ENCODE peak calls at places on chromosomes 12 and 14, in ten cellular contexts. One of them, this sample, is unnamed.

GRCh38 chr12:78316150-78316549 is 485.5 kb downstream of the NAV3 start:
- DNase-seq in coronary artery: no peak
- DNase-seq in HEK293T: no peak
- DNase-seq in CD8-positive, alpha-beta memory T cell: no peak
- DNase-seq in left kidney: peak
- DNase-seq in DMS 273 treated with DMSO at 0.1 percent for 48 hours: no peak
- DNase-seq in activated T-cell treated with anti-CD3 and anti-CD28 coated beads, Interleukin-2, amount 50 U/mL, for 4 hours: no peak
- DNase-seq in tibial artery: no peak
- DNase-seq in T1000: no peak
- DNase-seq in NCI-H345: no peak
- DNase-seq in this sample: peak

GRCh38 chr12:100738086-100738485 is 56.5 kb upstream of the ANO4 start:
- DNase-seq in coronary artery: no peak
- DNase-seq in HEK293T: no peak
- DNase-seq in CD8-positive, alpha-beta memory T cell: no peak
- DNase-seq in left kidney: no peak
- DNase-seq in DMS 273 treated with DMSO at 0.1 percent for 48 hours: no peak
- DNase-seq in activated T-cell treated with anti-CD3 and anti-CD28 coated beads, Interleukin-2, amount 50 U/mL, for 4 hours: no peak
- DNase-seq in tibial artery: no peak
- DNase-seq in T1000: no peak
- DNase-seq in NCI-H345: no peak
- DNase-seq in this sample: no peak

GRCh38 chr14:30143617-30144016 is 216.0 kb upstream of the PRKD1 start:
- DNase-seq in coronary artery: no peak
- DNase-seq in HEK293T: no peak
- DNase-seq in CD8-positive, alpha-beta memory T cell: no peak
- DNase-seq in left kidney: peak
- DNase-seq in DMS 273 treated with DMSO at 0.1 percent for 48 hours: no peak
- DNase-seq in activated T-cell treated with anti-CD3 and anti-CD28 coated beads, Interleukin-2, amount 50 U/mL, for 4 hours: no peak
- DNase-seq in tibial artery: no peak
- DNase-seq in T1000: no peak
- DNase-seq in NCI-H345: no peak
- DNase-seq in this sample: no peak

GRCh38 chr12:34186492-34186891 is 164.2 kb downstream of the ALG10 start:
- DNase-seq in coronary artery: no peak
- DNase-seq in HEK293T: no peak
- DNase-seq in CD8-positive, alpha-beta memory T cell: no peak
- DNase-seq in left kidney: no peak
- DNase-seq in DMS 273 treated with DMSO at 0.1 percent for 48 hours: no peak
- DNase-seq in activated T-cell treated with anti-CD3 and anti-CD28 coated beads, Interleukin-2, amount 50 U/mL, for 4 hours: no peak
- DNase-seq in tibial artery: no peak
- DNase-seq in T1000: no peak
- DNase-seq in NCI-H345: no peak
- DNase-seq in this sample: no peak

GRCh38 chr12:119102714-119103113 is 76.0 kb upstream of the HSPB8 start:
- DNase-seq in coronary artery: no peak
- DNase-seq in HEK293T: no peak
- DNase-seq in CD8-positive, alpha-beta memory T cell: no peak
- DNase-seq in left kidney: no peak
- DNase-seq in DMS 273 treated with DMSO at 0.1 percent for 48 hours: no peak
- DNase-seq in activated T-cell treated with anti-CD3 and anti-CD28 coated beads, Interleukin-2, amount 50 U/mL, for 4 hours: no peak
- DNase-seq in tibial artery: no peak
- DNase-seq in T1000: no peak
- DNase-seq in NCI-H345: no peak
- DNase-seq in this sample: no peak

GRCh38 chr14:68661226-68662225 is 131.3 kb downstream of the ZFP36L1 start:
- DNase-seq in coronary artery: peak
- DNase-seq in HEK293T: no peak
- DNase-seq in CD8-positive, alpha-beta memory T cell: no peak
- DNase-seq in left kidney: peak
- DNase-seq in DMS 273 treated with DMSO at 0.1 percent for 48 hours: no peak
- DNase-seq in activated T-cell treated with anti-CD3 and anti-CD28 coated beads, Interleukin-2, amount 50 U/mL, for 4 hours: no peak
- DNase-seq in tibial artery: peak
- DNase-seq in T1000: no peak
- DNase-seq in NCI-H345: no peak
- DNase-seq in this sample: no peak

GRCh38 chr14:68250950-68251765 is 431.6 kb downstream of the RAD51B start:
- DNase-seq in coronary artery: no peak
- DNase-seq in HEK293T: no peak
- DNase-seq in CD8-positive, alpha-beta memory T cell: no peak
- DNase-seq in left kidney: peak
- DNase-seq in DMS 273 treated with DMSO at 0.1 percent for 48 hours: no peak
- DNase-seq in activated T-cell treated with anti-CD3 and anti-CD28 coated beads, Interleukin-2, amount 50 U/mL, for 4 hours: no peak
- DNase-seq in tibial artery: no peak
- DNase-seq in T1000: no peak
- DNase-seq in NCI-H345: no peak
- DNase-seq in this sample: peak

GRCh38 chr12:60257063-60257462 is 661.2 kb downstream of the SLC16A7 start:
- DNase-seq in coronary artery: no peak
- DNase-seq in HEK293T: no peak
- DNase-seq in CD8-positive, alpha-beta memory T cell: no peak
- DNase-seq in left kidney: peak
- DNase-seq in DMS 273 treated with DMSO at 0.1 percent for 48 hours: no peak
- DNase-seq in activated T-cell treated with anti-CD3 and anti-CD28 coated beads, Interleukin-2, amount 50 U/mL, for 4 hours: no peak
- DNase-seq in tibial artery: no peak
- DNase-seq in T1000: peak
- DNase-seq in NCI-H345: no peak
- DNase-seq in this sample: peak

GRCh38 chr12:92696240-92696639 is 6.5 kb upstream of the PLEKHG7 start:
- DNase-seq in coronary artery: no peak
- DNase-seq in HEK293T: no peak
- DNase-seq in CD8-positive, alpha-beta memory T cell: no peak
- DNase-seq in left kidney: no peak
- DNase-seq in DMS 273 treated with DMSO at 0.1 percent for 48 hours: peak
- DNase-seq in activated T-cell treated with anti-CD3 and anti-CD28 coated beads, Interleukin-2, amount 50 U/mL, for 4 hours: no peak
- DNase-seq in tibial artery: peak
- DNase-seq in T1000: no peak
- DNase-seq in NCI-H345: no peak
- DNase-seq in this sample: no peak

GRCh38 chr12:62720661-62721330 is 214.2 kb downstream of the PPM1H start:
- DNase-seq in coronary artery: no peak
- DNase-seq in HEK293T: no peak
- DNase-seq in CD8-positive, alpha-beta memory T cell: no peak
- DNase-seq in left kidney: peak
- DNase-seq in DMS 273 treated with DMSO at 0.1 percent for 48 hours: peak
- DNase-seq in activated T-cell treated with anti-CD3 and anti-CD28 coated beads, Interleukin-2, amount 50 U/mL, for 4 hours: no peak
- DNase-seq in tibial artery: no peak
- DNase-seq in T1000: no peak
- DNase-seq in NCI-H345: peak
- DNase-seq in this sample: no peak

GRCh38 chr12:47686645-47687240 is 19.1 kb downstream of the RPAP3 start:
- DNase-seq in coronary artery: no peak
- DNase-seq in HEK293T: peak
- DNase-seq in CD8-positive, alpha-beta memory T cell: no peak
- DNase-seq in left kidney: peak
- DNase-seq in DMS 273 treated with DMSO at 0.1 percent for 48 hours: no peak
- DNase-seq in activated T-cell treated with anti-CD3 and anti-CD28 coated beads, Interleukin-2, amount 50 U/mL, for 4 hours: no peak
- DNase-seq in tibial artery: no peak
- DNase-seq in T1000: no peak
- DNase-seq in NCI-H345: no peak
- DNase-seq in this sample: peak

GRCh38 chr12:66048843-66049537 is 81.6 kb downstream of the LLPH start:
- DNase-seq in coronary artery: no peak
- DNase-seq in HEK293T: no peak
- DNase-seq in CD8-positive, alpha-beta memory T cell: no peak
- DNase-seq in left kidney: no peak
- DNase-seq in DMS 273 treated with DMSO at 0.1 percent for 48 hours: no peak
- DNase-seq in activated T-cell treated with anti-CD3 and anti-CD28 coated beads, Interleukin-2, amount 50 U/mL, for 4 hours: no peak
- DNase-seq in tibial artery: no peak
- DNase-seq in T1000: no peak
- DNase-seq in NCI-H345: no peak
- DNase-seq in this sample: no peak

GRCh38 chr12:54658306-54659264 is 10.4 kb upstream of the DCD start:
- DNase-seq in coronary artery: no peak
- DNase-seq in HEK293T: peak
- DNase-seq in CD8-positive, alpha-beta memory T cell: peak
- DNase-seq in left kidney: peak
- DNase-seq in DMS 273 treated with DMSO at 0.1 percent for 48 hours: no peak
- DNase-seq in activated T-cell treated with anti-CD3 and anti-CD28 coated beads, Interleukin-2, amount 50 U/mL, for 4 hours: peak
- DNase-seq in tibial artery: no peak
- DNase-seq in T1000: no peak
- DNase-seq in NCI-H345: no peak
- DNase-seq in this sample: peak

GRCh38 chr12:48525332-48525731 is at the start of gene OR8S1:
- DNase-seq in coronary artery: no peak
- DNase-seq in HEK293T: no peak
- DNase-seq in CD8-positive, alpha-beta memory T cell: no peak
- DNase-seq in left kidney: no peak
- DNase-seq in DMS 273 treated with DMSO at 0.1 percent for 48 hours: no peak
- DNase-seq in activated T-cell treated with anti-CD3 and anti-CD28 coated beads, Interleukin-2, amount 50 U/mL, for 4 hours: no peak
- DNase-seq in tibial artery: no peak
- DNase-seq in T1000: no peak
- DNase-seq in NCI-H345: no peak
- DNase-seq in this sample: no peak

GRCh38 chr14:96811265-96811664 is 14.1 kb downstream of the VRK1 start:
- DNase-seq in coronary artery: no peak
- DNase-seq in HEK293T: no peak
- DNase-seq in CD8-positive, alpha-beta memory T cell: no peak
- DNase-seq in left kidney: no peak
- DNase-seq in DMS 273 treated with DMSO at 0.1 percent for 48 hours: no peak
- DNase-seq in activated T-cell treated with anti-CD3 and anti-CD28 coated beads, Interleukin-2, amount 50 U/mL, for 4 hours: no peak
- DNase-seq in tibial artery: no peak
- DNase-seq in T1000: no peak
- DNase-seq in NCI-H345: no peak
- DNase-seq in this sample: no peak

GRCh38 chr12:92987362-92987761 is 58.3 kb upstream of the EEA1 start:
- DNase-seq in coronary artery: no peak
- DNase-seq in HEK293T: peak
- DNase-seq in CD8-positive, alpha-beta memory T cell: no peak
- DNase-seq in left kidney: peak
- DNase-seq in DMS 273 treated with DMSO at 0.1 percent for 48 hours: peak
- DNase-seq in activated T-cell treated with anti-CD3 and anti-CD28 coated beads, Interleukin-2, amount 50 U/mL, for 4 hours: no peak
- DNase-seq in tibial artery: no peak
- DNase-seq in T1000: no peak
- DNase-seq in NCI-H345: peak
- DNase-seq in this sample: peak

GRCh38 chr12:5511644-5512584 is 80.0 kb downstream of the NTF3 start:
- DNase-seq in coronary artery: peak
- DNase-seq in HEK293T: peak
- DNase-seq in CD8-positive, alpha-beta memory T cell: no peak
- DNase-seq in left kidney: peak
- DNase-seq in DMS 273 treated with DMSO at 0.1 percent for 48 hours: no peak
- DNase-seq in activated T-cell treated with anti-CD3 and anti-CD28 coated beads, Interleukin-2, amount 50 U/mL, for 4 hours: no peak
- DNase-seq in tibial artery: no peak
- DNase-seq in T1000: no peak
- DNase-seq in NCI-H345: no peak
- DNase-seq in this sample: peak

GRCh38 chr12:29930503-29930902 is 146.8 kb upstream of the TMTC1 start:
- DNase-seq in coronary artery: no peak
- DNase-seq in HEK293T: no peak
- DNase-seq in CD8-positive, alpha-beta memory T cell: no peak
- DNase-seq in left kidney: no peak
- DNase-seq in DMS 273 treated with DMSO at 0.1 percent for 48 hours: no peak
- DNase-seq in activated T-cell treated with anti-CD3 and anti-CD28 coated beads, Interleukin-2, amount 50 U/mL, for 4 hours: no peak
- DNase-seq in tibial artery: no peak
- DNase-seq in T1000: no peak
- DNase-seq in NCI-H345: no peak
- DNase-seq in this sample: no peak

GRCh38 chr14:82075566-82075965 is 541.9 kb upstream of the SEL1L start:
- DNase-seq in coronary artery: no peak
- DNase-seq in HEK293T: no peak
- DNase-seq in CD8-positive, alpha-beta memory T cell: no peak
- DNase-seq in left kidney: peak
- DNase-seq in DMS 273 treated with DMSO at 0.1 percent for 48 hours: no peak
- DNase-seq in activated T-cell treated with anti-CD3 and anti-CD28 coated beads, Interleukin-2, amount 50 U/mL, for 4 hours: no peak
- DNase-seq in tibial artery: no peak
- DNase-seq in T1000: no peak
- DNase-seq in NCI-H345: no peak
- DNase-seq in this sample: peak

GRCh38 chr14:54451178-54451601 is 10.0 kb upstream of the CNIH1 start:
- DNase-seq in coronary artery: no peak
- DNase-seq in HEK293T: no peak
- DNase-seq in CD8-positive, alpha-beta memory T cell: no peak
- DNase-seq in left kidney: no peak
- DNase-seq in DMS 273 treated with DMSO at 0.1 percent for 48 hours: no peak
- DNase-seq in activated T-cell treated with anti-CD3 and anti-CD28 coated beads, Interleukin-2, amount 50 U/mL, for 4 hours: no peak
- DNase-seq in tibial artery: no peak
- DNase-seq in T1000: no peak
- DNase-seq in NCI-H345: no peak
- DNase-seq in this sample: no peak

GRCh38 chr12:104958946-104959841 is 1.1 kb upstream of the SLC41A2 start:
- DNase-seq in coronary artery: no peak
- DNase-seq in HEK293T: no peak
- DNase-seq in CD8-positive, alpha-beta memory T cell: no peak
- DNase-seq in left kidney: peak
- DNase-seq in DMS 273 treated with DMSO at 0.1 percent for 48 hours: no peak
- DNase-seq in activated T-cell treated with anti-CD3 and anti-CD28 coated beads, Interleukin-2, amount 50 U/mL, for 4 hours: no peak
- DNase-seq in tibial artery: no peak
- DNase-seq in T1000: no peak
- DNase-seq in NCI-H345: peak
- DNase-seq in this sample: peak

GRCh38 chr12:90801776-90802175 is 153.2 kb downstream of the CCER1 start:
- DNase-seq in coronary artery: no peak
- DNase-seq in HEK293T: no peak
- DNase-seq in CD8-positive, alpha-beta memory T cell: no peak
- DNase-seq in left kidney: no peak
- DNase-seq in DMS 273 treated with DMSO at 0.1 percent for 48 hours: no peak
- DNase-seq in activated T-cell treated with anti-CD3 and anti-CD28 coated beads, Interleukin-2, amount 50 U/mL, for 4 hours: no peak
- DNase-seq in tibial artery: no peak
- DNase-seq in T1000: peak
- DNase-seq in NCI-H345: no peak
- DNase-seq in this sample: no peak

GRCh38 chr12:62256408-62257079 is 3.7 kb upstream of the USP15 start:
- DNase-seq in coronary artery: no peak
- DNase-seq in HEK293T: no peak
- DNase-seq in CD8-positive, alpha-beta memory T cell: no peak
- DNase-seq in left kidney: no peak
- DNase-seq in DMS 273 treated with DMSO at 0.1 percent for 48 hours: no peak
- DNase-seq in activated T-cell treated with anti-CD3 and anti-CD28 coated beads, Interleukin-2, amount 50 U/mL, for 4 hours: peak
- DNase-seq in tibial artery: no peak
- DNase-seq in T1000: no peak
- DNase-seq in NCI-H345: no peak
- DNase-seq in this sample: no peak

GRCh38 chr14:101587403-101587998 is 26.2 kb downstream of the DIO3 start:
- DNase-seq in coronary artery: peak
- DNase-seq in HEK293T: no peak
- DNase-seq in CD8-positive, alpha-beta memory T cell: no peak
- DNase-seq in left kidney: peak
- DNase-seq in DMS 273 treated with DMSO at 0.1 percent for 48 hours: no peak
- DNase-seq in activated T-cell treated with anti-CD3 and anti-CD28 coated beads, Interleukin-2, amount 50 U/mL, for 4 hours: no peak
- DNase-seq in tibial artery: no peak
- DNase-seq in T1000: no peak
- DNase-seq in NCI-H345: no peak
- DNase-seq in this sample: no peak

GRCh38 chr12:95412826-95413311 is 61.1 kb upstream of the METAP2 start:
- DNase-seq in coronary artery: no peak
- DNase-seq in HEK293T: no peak
- DNase-seq in CD8-positive, alpha-beta memory T cell: no peak
- DNase-seq in left kidney: no peak
- DNase-seq in DMS 273 treated with DMSO at 0.1 percent for 48 hours: no peak
- DNase-seq in activated T-cell treated with anti-CD3 and anti-CD28 coated beads, Interleukin-2, amount 50 U/mL, for 4 hours: no peak
- DNase-seq in tibial artery: no peak
- DNase-seq in T1000: peak
- DNase-seq in NCI-H345: no peak
- DNase-seq in this sample: no peak

GRCh38 chr12:94644141-94644575 is 6.2 kb downstream of the TMCC3 start:
- DNase-seq in coronary artery: no peak
- DNase-seq in HEK293T: no peak
- DNase-seq in CD8-positive, alpha-beta memory T cell: no peak
- DNase-seq in left kidney: no peak
- DNase-seq in DMS 273 treated with DMSO at 0.1 percent for 48 hours: no peak
- DNase-seq in activated T-cell treated with anti-CD3 and anti-CD28 coated beads, Interleukin-2, amount 50 U/mL, for 4 hours: no peak
- DNase-seq in tibial artery: no peak
- DNase-seq in T1000: no peak
- DNase-seq in NCI-H345: no peak
- DNase-seq in this sample: no peak

This sample was measured in GM23338.